ENCODE peak calls at places on chromosomes 3 and 15, in five cellular contexts. B is GM23338, P is SK-N-SH, O is heart right ventricle, G is tibial artery. V is an unnamed sample. For H3K4me1, the result is how much of the 10 kb centered on the place peaks cover.

GRCh38 chr3:113136071-113136470 is 75.3 kb upstream of the BOC start:
- DNase-seq in B (peak), P (no peak), O (no peak), G (no peak), V (no peak)

GRCh38 chr3:188979236-188979635 is 192.5 kb upstream of the TPRG1 start:
- DNase-seq in B (no peak), P (no peak), O (no peak), G (no peak), V (no peak)

GRCh38 chr3:7290062-7290825 is 429.3 kb downstream of the GRM7 start:
- DNase-seq in B (no peak), P (no peak), O (no peak), G (no peak), V (no peak)

GRCh38 chr3:4757949-4758855 is 221.0 kb upstream of the BHLHE40 start:
- DNase-seq in B (peak), P (no peak), O (no peak), G (no peak), V (no peak)

GRCh38 chr3:71432044-71432970 is 151.2 kb downstream of the FOXP1 start:
- DNase-seq in B (no peak), P (no peak), O (peak), G (no peak), V (no peak)

GRCh38 chr3:197393711-197394110 is 95.3 kb upstream of the DLG1 start:
- DNase-seq in B (no peak), P (peak), O (no peak), G (peak), V (no peak)

GRCh38 chr3:30289751-30290150 is 316.6 kb upstream of the TGFBR2 start:
- DNase-seq in B (no peak), P (no peak), O (no peak), G (no peak), V (no peak)

GRCh38 chr3:124680521-124680920 is 49.7 kb upstream of the UMPS start:
- DNase-seq in B (no peak), P (no peak), O (no peak), G (no peak), V (no peak)

GRCh38 chr15:70142322-70143191 is 44.8 kb upstream of the TLE3 start:
- DNase-seq in B (no peak), P (no peak), O (peak), G (no peak), V (no peak)

GRCh38 chr3:137709011-137709601 is 55.0 kb upstream of the SOX14 start:
- DNase-seq in B (peak), P (peak), O (no peak), G (no peak), V (no peak)

GRCh38 chr3:170205302-170205701 is 16.9 kb upstream of the PRKCI start:
- DNase-seq in B (no peak), P (no peak), O (no peak), G (no peak), V (no peak)

GRCh38 chr15:41971089-41971892 is 1.1 kb downstream of the EHD4 start:
- DNase-seq in B (peak), P (peak), O (peak), G (peak), V (peak)

GRCh38 chr3:197466586-197467399 is 89.0 kb downstream of the BDH1 start:
- DNase-seq in B (no peak), P (peak), O (no peak), G (no peak), V (no peak)

GRCh38 chr15:80559761-80560160 is 135.3 kb upstream of the ABHD17C start:
- DNase-seq in B (no peak), P (no peak), O (no peak), G (no peak), V (no peak)

GRCh38 chr3:128936341-128936740 is 56.9 kb downstream of the ACAD9 start:
- DNase-seq in B (no peak), P (no peak), O (no peak), G (no peak), V (no peak)

GRCh38 chr15:84046064-84046637 is 189.4 kb upstream of the GOLGA6L4 start:
- DNase-seq in B (no peak), P (no peak), O (no peak), G (no peak), V (no peak)

GRCh38 chr15:41607033-41607432 is 48.0 kb downstream of the TYRO3 start:
- DNase-seq in B (no peak), P (no peak), O (no peak), G (no peak), V (no peak)

GRCh38 chr3:73324203-73325155 is 263.0 kb downstream of the EBLN2 start:
- DNase-seq in B (no peak), P (no peak), O (no peak), G (no peak), V (no peak)

GRCh38 chr15:89556413-89557262 is 18.6 kb upstream of the TICRR start:
- DNase-seq in B (peak), P (peak), O (no peak), G (no peak), V (no peak)

GRCh38 chr3:187165144-187165543 is 25.8 kb upstream of the RPL39L start:
- DNase-seq in B (peak), P (peak), O (no peak), G (no peak), V (no peak)

GRCh38 chr3:55163421-55163820 is 235.6 kb upstream of the LRTM1 start:
- DNase-seq in B (no peak), P (no peak), O (no peak), G (no peak), V (no peak)

GRCh38 chr3:48514431-48515227 is 10.7 kb upstream of the SHISA5 start:
- DNase-seq in B (no peak), P (no peak), O (no peak), G (no peak), V (no peak)
- H3K4me1 ChIP-seq in B (under half), P (under half), O (under half), G (under half), V (under half)

GRCh38 chr15:29859293-29859692 is 37.0 kb upstream of the TJP1 start:
- DNase-seq in B (no peak), P (no peak), O (no peak), G (no peak), V (no peak)
- TF ChIP-seq CTCF in B (no peak), P (no peak), O (no peak), G (no peak), V (no peak)

DNA sequence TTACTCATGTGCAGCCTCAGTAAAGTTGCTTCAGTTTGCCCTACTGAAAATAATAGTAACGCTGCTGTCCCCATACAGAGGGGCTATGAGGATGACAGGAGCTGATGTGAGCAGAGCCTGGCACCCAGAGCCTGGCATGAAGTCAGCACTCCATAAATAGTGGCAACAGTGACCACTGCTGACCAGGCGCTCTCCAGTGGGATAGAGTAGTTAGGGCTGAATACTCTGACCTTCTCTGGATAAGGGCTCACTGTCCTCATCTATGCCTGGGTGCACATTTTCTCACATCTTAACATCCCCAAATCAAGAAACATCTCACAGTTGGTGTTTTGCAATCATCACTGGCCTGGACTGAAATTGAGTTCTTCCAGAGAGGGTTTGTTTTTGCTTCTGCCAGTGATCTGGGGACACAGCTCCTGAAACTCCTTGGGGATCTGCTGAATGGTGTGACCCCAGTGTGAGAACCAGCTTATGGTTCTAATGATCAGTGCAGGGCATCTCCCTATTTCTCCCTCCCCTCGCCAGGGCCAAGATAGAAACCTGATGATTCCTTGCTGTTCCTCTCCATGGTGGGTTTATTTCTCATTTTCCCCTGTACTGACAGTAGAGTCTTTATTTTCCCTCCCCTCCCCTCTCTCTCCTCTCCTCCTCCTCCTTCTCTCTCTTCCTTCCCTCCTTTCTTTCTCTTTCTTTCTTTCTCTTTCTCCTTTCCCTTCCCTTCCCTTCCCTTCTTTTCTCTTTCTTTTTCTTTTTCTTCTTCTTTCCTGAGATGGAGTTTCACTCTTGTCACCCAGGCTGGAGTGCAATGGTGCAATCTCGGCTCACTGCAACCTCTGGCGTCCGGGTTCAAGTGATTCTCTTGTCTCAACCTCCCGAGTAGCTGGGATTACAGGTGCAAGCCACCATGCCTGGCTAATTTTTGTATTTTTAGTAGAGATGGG is 3.5 kb upstream of the PCSK6 start:
- DNase-seq in B (no peak), P (no peak), O (no peak), G (no peak), V (no peak)
- H3K4me3 ChIP-seq in B (no peak), P (no peak), O (no peak), G (no peak), V (no peak)

GRCh38 chr3:10994311-10994710 is 1.8 kb downstream of the SLC6A1 start:
- DNase-seq in B (no peak), P (no peak), O (no peak), G (no peak), V (no peak)

GRCh38 chr3:10997196-10997595 is 4.6 kb downstream of the SLC6A1 start:
- DNase-seq in B (no peak), P (no peak), O (no peak), G (no peak), V (no peak)

GRCh38 chr3:10996345-10997050 is 4.0 kb downstream of the SLC6A1 start:
- DNase-seq in B (no peak), P (no peak), O (no peak), G (no peak), V (no peak)

GRCh38 chr3:10993729-10994065 is 1.1 kb downstream of the SLC6A1 start:
- DNase-seq in B (no peak), P (no peak), O (no peak), G (no peak), V (no peak)

DNA sequence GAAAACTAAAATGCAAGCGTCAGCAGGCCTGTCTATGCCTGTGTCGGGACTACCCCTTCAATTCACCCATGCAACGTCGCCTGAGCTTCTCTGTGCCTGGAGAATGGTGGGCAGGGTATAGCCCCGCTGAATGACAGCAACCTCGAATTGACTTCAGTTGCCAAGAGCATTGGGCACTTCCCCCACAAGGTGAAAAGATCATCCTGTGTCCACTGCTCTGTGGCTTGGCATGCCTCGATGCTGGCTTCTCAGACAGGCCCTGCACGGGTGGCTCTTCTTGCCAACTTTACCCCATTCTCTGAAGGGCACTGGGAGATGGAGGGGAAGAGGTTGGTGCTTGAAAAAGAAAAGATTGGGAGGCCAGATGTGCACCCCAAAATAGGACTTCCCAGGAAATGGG is 3.3 kb downstream of the SLC6A1 start:
- DNase-seq in B (no peak), P (no peak), O (no peak), G (no peak), V (no peak)
- H3K4me1 ChIP-seq in B (under half), P (under half), O (under half), G (under half), V (under half)

GRCh38 chr3:17686613-17687012 is 55.8 kb downstream of the TBC1D5 start:
- DNase-seq in B (peak), P (peak), O (no peak), G (no peak), V (no peak)
- TF ChIP-seq CTCF in B (peak), P (peak), O (peak), G (no peak), V (no peak)